ENCODE peak calls at places on chromosomes 13 and 19, in nine cellular contexts. I is anterior cingulate cortex; D is MG63; S is ascending aorta; B is GM04503; X is H54; W is GM12892; F is stimulated activated naive CD8-positive, alpha-beta T cell treated with anti-CD3 and anti-CD28 coated beads, Interleukin-15, Interleukin-2, amounts not matched to agents 100 U/mL and 50 U/mL, for 24 hours; A is breast epithelium. M is an unnamed sample.

GRCh38 chr13:73757471-73758233 is 376.6 kb downstream of the KLF12 start:
- DNase-seq in I (no peak), D (no peak), S (no peak), B (peak), X (no peak), W (no peak), F (no peak), A (no peak), M (no peak)

GRCh38 chr13:94232956-94233355 is 246.5 kb downstream of the DCT start:
- DNase-seq in I (no peak), D (no peak), S (no peak), B (no peak), X (no peak), W (no peak), F (no peak), A (no peak), M (no peak)

GRCh38 chr19:19259741-19260140 is 13.4 kb downstream of the TM6SF2 start:
- DNase-seq in I (peak), D (peak), S (no peak), B (no peak), X (peak), W (no peak), F (no peak), A (no peak), M (no peak)

GRCh38 chr13:21917046-21918010 is 246.5 kb downstream of the FGF9 start:
- DNase-seq in I (no peak), D (peak), S (no peak), B (no peak), X (no peak), W (no peak), F (no peak), A (no peak), M (no peak)

GRCh38 chr19:33488826-33489225 is 32.8 kb downstream of the PEPD start:
- DNase-seq in I (no peak), D (no peak), S (no peak), B (no peak), X (no peak), W (no peak), F (no peak), A (no peak), M (peak)

GRCh38 chr13:24220086-24220703 is 59.7 kb downstream of the SPATA13 start:
- DNase-seq in I (no peak), D (peak), S (no peak), B (peak), X (peak), W (peak), F (peak), A (no peak), M (no peak)

GRCh38 chr19:41303941-41304340 is 6.0 kb upstream of the CCDC97 start:
- DNase-seq in I (no peak), D (no peak), S (no peak), B (no peak), X (no peak), W (no peak), F (no peak), A (no peak), M (no peak)

GRCh38 chr13:34044660-34045080 is 226.7 kb downstream of the RFC3 start:
- DNase-seq in I (no peak), D (peak), S (no peak), B (peak), X (no peak), W (no peak), F (no peak), A (no peak), M (no peak)

GRCh38 chr13:72648513-72649065 is 78.8 kb downstream of the MZT1 start:
- DNase-seq in I (no peak), D (no peak), S (no peak), B (no peak), X (no peak), W (no peak), F (no peak), A (no peak), M (no peak)

GRCh38 chr19:46859637-46860124 is 1.1 kb upstream of the ARHGAP35 start:
- DNase-seq in I (no peak), D (peak), S (no peak), B (no peak), X (no peak), W (no peak), F (no peak), A (no peak), M (no peak)

GRCh38 chr19:17327068-17327653 is 7.5 kb downstream of the ANO8 start:
- DNase-seq in I (no peak), D (no peak), S (no peak), B (no peak), X (no peak), W (no peak), F (no peak), A (no peak), M (no peak)

GRCh38 chr13:103351035-103351828 is 285.0 kb upstream of the SLC10A2 start:
- DNase-seq in I (no peak), D (peak), S (no peak), B (no peak), X (peak), W (no peak), F (no peak), A (no peak), M (no peak)

GRCh38 chr19:49488046-49488862 is 846 bp downstream of the RPL13A start:
- DNase-seq in I (no peak), D (no peak), S (no peak), B (no peak), X (no peak), W (no peak), F (no peak), A (no peak), M (no peak)

GRCh38 chr13:36356058-36356457 is 9.9 kb upstream of the SPART start:
- DNase-seq in I (no peak), D (no peak), S (no peak), B (no peak), X (no peak), W (no peak), F (no peak), A (no peak), M (no peak)

GRCh38 chr13:23570099-23570926 is at the start of gene TNFRSF19:
- DNase-seq in I (no peak), D (peak), S (no peak), B (peak), X (no peak), W (no peak), F (no peak), A (no peak), M (no peak)

GRCh38 chr13:98447881-98448641 is 128.8 kb downstream of the STK24 start:
- DNase-seq in I (peak), D (no peak), S (no peak), B (no peak), X (no peak), W (no peak), F (peak), A (no peak), M (no peak)

GRCh38 chr19:43623889-43624670 is 4.7 kb upstream of the ZNF428 start:
- DNase-seq in I (no peak), D (peak), S (no peak), B (no peak), X (no peak), W (no peak), F (peak), A (no peak), M (no peak)